ENCODE peak calls at places on chromosomes 11 and 22, in nine cellular contexts. T is renal cortical epithelial cell; A is Right ventricle myocardium superior; W is SW480; J is naive B cell; E is 8988T; O is kidney glomerular epithelial cell; Z is cortex of kidney; H is stimulated activated CD8-positive, alpha-beta memory T cell treated with anti-CD3 and anti-CD28 coated beads, Interleukin-2, amount 100 ng/mL, for 48 hours. U is an unnamed sample.

GRCh38 chr22:47795477-47796127 is 1033.2 kb downstream of the TBC1D22A start:
- DNase-seq in E (no peak), W (no peak), H (no peak), O (no peak), J (no peak), T (no peak), Z (no peak), A (no peak), U (peak; percentile 34)

GRCh38 chr11:28457481-28458145 is 349.4 kb downstream of the METTL15 start:
- DNase-seq in T (no peak), Z (no peak), W (no peak), O (no peak), J (no peak), H (no peak), E (no peak), A (no peak), U (no peak)

GRCh38 chr11:4680341-4680740 is 17.3 kb downstream of the OR51E2 start:
- DNase-seq in H (no peak), T (no peak), E (no peak), O (no peak), W (no peak), Z (no peak), A (no peak), J (no peak), U (no peak)

GRCh38 chr11:82557274-82557673 is 176.4 kb downstream of the FAM181B start:
- DNase-seq in O (no peak), T (no peak), Z (no peak), A (peak; percentile 56), H (no peak), J (peak; percentile 72), E (no peak), W (no peak), U (no peak)

GRCh38 chr22:38080847-38081635 is 2.9 kb downstream of the SLC16A8 start:
- DNase-seq in W (peak; percentile 37), H (no peak), Z (no peak), O (no peak), A (peak; percentile 62), T (no peak), J (no peak), E (no peak), U (no peak)

GRCh38 chr11:88421530-88421929 is 84.0 kb upstream of the CTSC start:
- DNase-seq in A (no peak), W (no peak), Z (no peak), O (no peak), E (no peak), H (peak; percentile 28), T (no peak), J (no peak), U (no peak)

GRCh38 chr22:32695451-32695891 is 106.0 kb upstream of the TIMP3 start:
- DNase-seq in T (peak; percentile 70), W (peak; percentile 80), O (peak; percentile 3), E (no peak), J (no peak), A (no peak), Z (no peak), H (no peak), U (no peak)

GRCh38 chr11:45079943-45080719 is 66.3 kb upstream of the PRDM11 start:
- DNase-seq in W (no peak), J (peak; percentile 63), O (no peak), H (no peak), A (peak; percentile 50), E (no peak), T (no peak), Z (no peak), U (no peak)

GRCh38 chr11:75802913-75803820 is 11.8 kb upstream of the UVRAG start:
- DNase-seq in T (peak; percentile 54), A (peak; percentile 70), E (peak; percentile 84), H (peak; percentile 54), Z (no peak), J (peak; percentile 63), O (peak; percentile 67), W (peak; percentile 45), U (no peak)

GRCh38 chr11:11972148-11972547 is 36.3 kb downstream of the DKK3 start:
- DNase-seq in Z (no peak), E (no peak), H (no peak), W (no peak), T (no peak), J (no peak), A (no peak), O (no peak), U (no peak)

GRCh38 chr11:35791088-35791958 is 128.7 kb downstream of the TRIM44 start:
- DNase-seq in O (peak; percentile 44), H (no peak), A (no peak), T (no peak), Z (no peak), W (no peak), J (no peak), E (no peak), U (no peak)

GRCh38 chr11:75632962-75633361 is 35.9 kb downstream of the MAP6 start:
- DNase-seq in H (no peak), W (no peak), E (no peak), T (no peak), J (no peak), O (no peak), A (no peak), Z (no peak), U (no peak)

GRCh38 chr22:17867160-17867785 is 93.0 kb upstream of the BID start:
- DNase-seq in H (no peak), E (no peak), J (no peak), O (no peak), W (no peak), Z (no peak), A (peak; percentile 78), T (no peak), U (no peak)

GRCh38 chr11:47961383-47961782 is 19.0 kb upstream of the PTPRJ start:
- DNase-seq in J (no peak), H (no peak), E (no peak), T (no peak), O (no peak), A (no peak), W (peak; percentile 52), Z (no peak), U (no peak)

GRCh38 chr22:45284705-45285305 is at the start of gene UPK3A:
- DNase-seq in Z (no peak), J (peak; percentile 82), O (peak; percentile 1), W (peak; percentile 62), E (no peak), H (peak; percentile 33), T (no peak), A (peak; percentile 87), U (peak; percentile 80)

GRCh38 chr11:118304809-118305248 is 299 bp downstream of the CD3E start:
- DNase-seq in J (no peak), A (no peak), O (no peak), H (no peak), W (no peak), Z (no peak), T (no peak), E (no peak), U (no peak)

GRCh38 chr11:95715777-95716241 is 73.8 kb downstream of the FAM76B start:
- DNase-seq in Z (no peak), O (peak; percentile 68), W (peak; percentile 96), H (peak; percentile 19), J (peak; percentile 94), E (no peak), A (no peak), T (peak; percentile 91), U (no peak)

GRCh38 chr11:57781529-57781943 is 19.9 kb downstream of the CTNND1 start:
- DNase-seq in J (no peak), A (no peak), O (no peak), H (no peak), W (peak; percentile 41), E (no peak), T (peak; percentile 61), Z (no peak), U (no peak)

GRCh38 chr22:21766933-21767462 is 31.4 kb upstream of the YPEL1 start:
- DNase-seq in J (no peak), W (no peak), H (peak; percentile 54), E (no peak), T (no peak), A (no peak), O (no peak), Z (no peak), U (no peak)

GRCh38 chr11:86069408-86070086 is 663 bp upstream of the PICALM start:
- DNase-seq in J (no peak), O (peak; percentile 91), E (peak; percentile 37), A (no peak), W (peak; percentile 95), H (no peak), Z (no peak), T (peak; percentile 97), U (no peak)

GRCh38 chr22:22103078-22103593 is 120.5 kb upstream of the TOP3B start:
- DNase-seq in O (no peak), H (no peak), J (no peak), W (no peak), A (no peak), Z (no peak), T (no peak), E (peak; percentile 28), U (no peak)

GRCh38 chr22:38826801-38827200 is 17.0 kb downstream of the NPTXR start:
- DNase-seq in E (no peak), T (no peak), O (no peak), J (no peak), H (no peak), Z (no peak), W (no peak), A (no peak), U (no peak)

GRCh38 chr11:78170874-78171549 is 17.4 kb downstream of the KCTD21 start:
- DNase-seq in H (no peak), O (no peak), T (no peak), J (no peak), Z (no peak), A (no peak), W (no peak), E (no peak), U (peak; percentile 80)

GRCh38 chr11:44711772-44712608 is 14.8 kb upstream of the TSPAN18 start:
- DNase-seq in O (no peak), E (no peak), A (no peak), J (no peak), Z (no peak), W (no peak), H (no peak), T (no peak), U (no peak)

GRCh38 chr11:1502971-1503707 is 16.6 kb upstream of the MOB2 start:
- DNase-seq in J (no peak), H (no peak), O (no peak), A (peak; percentile 76), W (no peak), T (no peak), E (no peak), Z (no peak), U (no peak)

GRCh38 chr11:64253043-64253442 is 1.7 kb downstream of the PLCB3 start:
- DNase-seq in Z (no peak), H (no peak), T (no peak), O (no peak), J (no peak), W (no peak), E (no peak), A (no peak), U (no peak)

GRCh38 chr11:28529540-28530410 is 421.6 kb downstream of the METTL15 start:
- DNase-seq in Z (no peak), O (peak; percentile 50), H (no peak), W (peak; percentile 61), J (no peak), E (no peak), T (peak; percentile 51), A (no peak), U (no peak)

GRCh38 chr22:24588370-24588755 is 4.5 kb downstream of the LRRC75B start:
- DNase-seq in O (no peak), T (no peak), E (no peak), J (no peak), Z (no peak), W (no peak), A (no peak), H (no peak), U (no peak)

GRCh38 chr11:99988105-99988907 is 698.8 kb upstream of the ARHGAP42 start:
- DNase-seq in O (peak; percentile 20), Z (no peak), H (no peak), A (no peak), W (no peak), J (no peak), T (peak; percentile 95), E (no peak), U (no peak)

GRCh38 chr11:955154-956049 is 29.7 kb downstream of the AP2A2 start:
- DNase-seq in Z (no peak), E (no peak), T (no peak), O (no peak), A (no peak), W (no peak), H (no peak), J (no peak), U (peak; percentile 83)

GRCh38 chr11:69644071-69644961 is 3.4 kb downstream of the CCND1 start:
- DNase-seq in A (peak; percentile 89), W (peak; percentile 53), J (no peak), Z (no peak), H (no peak), O (peak; percentile 28), E (peak; percentile 68), T (peak; percentile 74), U (peak; percentile 72)